ENCODE peak calls at places on chromosomes 13 and 19, in four cellular contexts. N is HCEC 1CT, U is AG04450, H is sigmoid colon. P is an unnamed sample.

GRCh38 chr19:45785097-45785496 is 2.8 kb upstream of the DMPK start:
- DNase-seq in N (no peak), U (no peak), H (no peak), P (no peak)

GRCh38 chr19:18519962-18520847 is 1.7 kb downstream of the ELL start:
- DNase-seq in N (peak; percentile 76), U (peak; percentile 50), H (peak; percentile 87), P (peak; percentile 78)

GRCh38 chr19:14940266-14940665 is 1.0 kb upstream of the OR7C2 start:
- DNase-seq in N (no peak), U (no peak), H (no peak), P (no peak)

GRCh38 chr13:40874138-40874776 is 84.8 kb downstream of the SLC25A15 start:
- DNase-seq in N (no peak), U (no peak), H (no peak), P (peak; percentile 7)

GRCh38 chr19:38921420-38922274 is 8.9 kb downstream of the SARS2 start:
- DNase-seq in N (no peak), U (no peak), H (no peak), P (no peak)

GRCh38 chr13:41694902-41695301 is 237.6 kb downstream of the RGCC start:
- DNase-seq in N (peak; percentile 97), U (peak; percentile 70), H (peak; percentile 85), P (peak; percentile 81)

GRCh38 chr13:114151031-114151430 is 18.6 kb upstream of the RASA3 start:
- DNase-seq in N (no peak), U (no peak), H (no peak), P (no peak)

GRCh38 chr13:77674802-77675201 is 22.7 kb upstream of the SLAIN1 start:
- DNase-seq in N (no peak), U (no peak), H (no peak), P (no peak)

GRCh38 chr13:23599083-23599925 is 29.1 kb downstream of the TNFRSF19 start:
- DNase-seq in N (no peak), U (no peak), H (no peak), P (no peak)

GRCh38 chr19:55493650-55494171 is 5.5 kb downstream of the SSC5D start:
- DNase-seq in N (no peak), U (no peak), H (no peak), P (no peak)

GRCh38 chr13:45133396-45134118 is 13.2 kb downstream of the GTF2F2 start:
- DNase-seq in N (no peak), U (no peak), H (no peak), P (no peak)

GRCh38 chr13:99923877-99924582 is 47.5 kb downstream of the ZIC5 start:
- DNase-seq in N (no peak), U (no peak), H (no peak), P (no peak)

GRCh38 chr13:22103628-22104027 is 432.8 kb downstream of the FGF9 start:
- DNase-seq in N (no peak), U (no peak), H (no peak), P (no peak)

GRCh38 chr13:99979453-99980200 is 2.0 kb upstream of the ZIC2 start:
- DNase-seq in N (no peak), U (no peak), H (no peak), P (no peak)

GRCh38 chr13:96460571-96460970 is 370.7 kb downstream of the HS6ST3 start:
- DNase-seq in N (peak; percentile 20), U (no peak), H (no peak), P (no peak)

GRCh38 chr19:5038631-5039271 is 69.8 kb downstream of the KDM4B start:
- DNase-seq in N (peak; percentile 16), U (no peak), H (no peak), P (peak; percentile 30)

GRCh38 chr13:80630685-80631121 is 289.8 kb upstream of the SPRY2 start:
- DNase-seq in N (peak; percentile 75), U (no peak), H (peak; percentile 75), P (no peak)

GRCh38 chr13:66714795-66715194 is 515.3 kb downstream of the PCDH9 start:
- DNase-seq in N (peak; percentile 17), U (no peak), H (no peak), P (no peak)

GRCh38 chr13:73355134-73355533 is 296.3 kb downstream of the KLF5 start:
- DNase-seq in N (no peak), U (no peak), H (no peak), P (no peak)

GRCh38 chr19:44582581-44583265 is 30.6 kb upstream of the IGSF23 start:
- DNase-seq in N (no peak), U (no peak), H (no peak), P (no peak)

GRCh38 chr13:49292742-49293498 is 45.2 kb downstream of the CDADC1 start:
- DNase-seq in N (no peak), U (peak; percentile 77), H (peak; percentile 90), P (peak; percentile 19)

GRCh38 chr19:39430675-39431593 is 4.8 kb downstream of the RPS16 start:
- DNase-seq in N (peak; percentile 99), U (peak; percentile 85), H (no peak), P (peak; percentile 81)

GRCh38 chr13:98475521-98475920 is 101.4 kb downstream of the STK24 start:
- DNase-seq in N (no peak), U (no peak), H (no peak), P (no peak)

GRCh38 chr13:113671066-113672001 is 4.3 kb downstream of the GRK1 start:
- DNase-seq in N (no peak), U (no peak), H (peak; percentile 62), P (peak; percentile 64)

GRCh38 chr13:107964356-107964755 is 251.0 kb downstream of the LIG4 start:
- DNase-seq in N (no peak), U (no peak), H (no peak), P (no peak)

GRCh38 chr13:41463823-41464602 is 6.7 kb downstream of the RGCC start:
- DNase-seq in N (no peak), U (no peak), H (no peak), P (no peak)

GRCh38 chr19:49798574-49798973 is 14.5 kb downstream of the FUZ start:
- DNase-seq in N (no peak), U (no peak), H (no peak), P (no peak)

GRCh38 chr19:12140545-12141404 is 625 bp upstream of the ZNF20 start:
- DNase-seq in N (peak; percentile 77), U (peak; percentile 66), H (peak; percentile 93), P (peak; percentile 50)

GRCh38 chr19:39413903-39414608 is 1.6 kb downstream of the PLEKHG2 start:
- DNase-seq in N (peak; percentile 30), U (no peak), H (peak; percentile 81), P (peak; percentile 64)

GRCh38 chr13:89363144-89363543 is 1692.0 kb downstream of the SLITRK5 start:
- DNase-seq in N (no peak), U (no peak), H (no peak), P (no peak)

GRCh38 chr19:50425581-50425980 is 6.8 kb downstream of the SPIB start:
- DNase-seq in N (no peak), U (no peak), H (no peak), P (no peak)

GRCh38 chr13:44471686-44472085 is 98.1 kb downstream of the SERP2 start:
- DNase-seq in N (peak; percentile 50), U (no peak), H (no peak), P (peak; percentile 62)

GRCh38 chr13:93304868-93305613 is 78.4 kb downstream of the GPC6 start:
- DNase-seq in N (no peak), U (no peak), H (no peak), P (no peak)

GRCh38 chr19:16234552-16235445 is 37.1 kb downstream of the AP1M1 start:
- DNase-seq in N (no peak), U (no peak), H (no peak), P (no peak)

GRCh38 chr19:31408460-31409124 is 59.4 kb upstream of the TSHZ3 start:
- DNase-seq in N (peak; percentile 86), U (peak; percentile 64), H (no peak), P (peak; percentile 68)

GRCh38 chr13:84873951-84874350 is 925.3 kb downstream of the SLITRK6 start:
- DNase-seq in N (no peak), U (no peak), H (no peak), P (no peak)

GRCh38 chr13:111912991-111913781 is 153.8 kb upstream of the SOX1 start:
- DNase-seq in N (no peak), U (no peak), H (peak; percentile 45), P (no peak)

GRCh38 chr13:95337597-95337996 is 36.3 kb upstream of the ABCC4 start:
- DNase-seq in N (no peak), U (no peak), H (no peak), P (no peak)

GRCh38 chr19:48333467-48334384 is 8.4 kb downstream of the EMP3 start:
- DNase-seq in N (peak; percentile 94), U (peak; percentile 87), H (peak; percentile 97), P (peak; percentile 93)

GRCh38 chr13:35724480-35724879 is 248.0 kb upstream of the MAB21L1 start:
- DNase-seq in N (no peak), U (no peak), H (no peak), P (no peak)

P was measured in SJSA1.